ENCODE peak calls at places on chromosomes 5 and 9, in nine cellular contexts. G, K, V, O, T, Z, X, N and P are unnamed samples.

GRCh38 chr5:150612405-150612804 is 28.1 kb upstream of the SYNPO start:
- DNase-seq in G (no peak), K (no peak), V (no peak), O (peak; percentile 68), T (no peak), Z (no peak), X (no peak), N (no peak), P (no peak)

GRCh38 chr5:160356550-160357347 is 13.7 kb downstream of the C1QTNF2 start:
- DNase-seq in G (no peak), K (no peak), V (no peak), O (no peak), T (no peak), Z (no peak), X (no peak), N (no peak), P (no peak)

GRCh38 chr9:93467462-93467861 is 14.1 kb upstream of the FAM120AOS start:
- DNase-seq in G (no peak), K (no peak), V (no peak), O (no peak), T (no peak), Z (no peak), X (no peak), N (peak; percentile 56), P (no peak)

GRCh38 chr9:118129541-118129940 is 425.3 kb downstream of the TLR4 start:
- DNase-seq in G (no peak), K (no peak), V (no peak), O (no peak), T (no peak), Z (no peak), X (no peak), N (no peak), P (no peak)

GRCh38 chr5:13249854-13250253 is 694.6 kb downstream of the DNAH5 start:
- DNase-seq in G (no peak), K (no peak), V (no peak), O (no peak), T (no peak), Z (no peak), X (no peak), N (no peak), P (no peak)

GRCh38 chr5:74155501-74155900 is 485.0 kb downstream of the ENC1 start:
- DNase-seq in G (no peak), K (no peak), V (no peak), O (no peak), T (no peak), Z (no peak), X (no peak), N (no peak), P (no peak)

GRCh38 chr5:103177543-103177942 is 57.4 kb downstream of the PPIP5K2 start:
- DNase-seq in G (no peak), K (no peak), V (no peak), O (no peak), T (no peak), Z (no peak), X (no peak), N (no peak), P (no peak)

GRCh38 chr9:95138474-95138873 is 179.0 kb downstream of the FANCC start:
- DNase-seq in G (no peak), K (no peak), V (peak; percentile 72), O (no peak), T (no peak), Z (no peak), X (no peak), N (no peak), P (no peak)

GRCh38 chr9:108057421-108058136 is 568.0 kb upstream of the KLF4 start:
- DNase-seq in G (no peak), K (peak; percentile 42), V (peak; percentile 54), O (no peak), T (peak; percentile 89), Z (peak; percentile 62), X (no peak), N (no peak), P (no peak)

GRCh38 chr5:143605403-143606005 is 202.0 kb upstream of the NR3C1 start:
- DNase-seq in G (peak; percentile 49), K (no peak), V (peak; percentile 55), O (no peak), T (no peak), Z (no peak), X (peak; percentile 20), N (no peak), P (no peak)

GRCh38 chr9:130518943-130519772 is 60.2 kb upstream of the FUBP3 start:
- DNase-seq in G (no peak), K (no peak), V (no peak), O (no peak), T (no peak), Z (no peak), X (no peak), N (no peak), P (no peak)

GRCh38 chr5:1390333-1390732 is 45.4 kb upstream of the CLPTM1L start:
- DNase-seq in G (no peak), K (no peak), V (no peak), O (no peak), T (no peak), Z (no peak), X (no peak), N (no peak), P (no peak)

GRCh38 chr9:107283621-107284616 is 840 bp downstream of the RAD23B start:
- DNase-seq in G (peak; percentile 44), K (peak; percentile 65), V (peak; percentile 82), O (peak; percentile 81), T (peak; percentile 84), Z (peak; percentile 62), X (peak; percentile 84), N (peak; percentile 76), P (peak; percentile 21)

GRCh38 chr9:995776-996175 is 19.3 kb downstream of the DMRT3 start:
- DNase-seq in G (no peak), K (no peak), V (no peak), O (no peak), T (peak; percentile 18), Z (no peak), X (no peak), N (no peak), P (no peak)

GRCh38 chr9:100452894-100453293 is 20.1 kb upstream of the TMEFF1 start:
- DNase-seq in G (no peak), K (no peak), V (no peak), O (no peak), T (no peak), Z (no peak), X (no peak), N (no peak), P (no peak)

GRCh38 chr9:100448266-100448665 is 21.3 kb downstream of the MSANTD3 start:
- DNase-seq in G (no peak), K (no peak), V (no peak), O (no peak), T (no peak), Z (no peak), X (no peak), N (no peak), P (no peak)

GRCh38 chr9:100445903-100446549 is 19.1 kb downstream of the MSANTD3 start:
- DNase-seq in G (no peak), K (no peak), V (no peak), O (no peak), T (no peak), Z (no peak), X (no peak), N (no peak), P (no peak)

GRCh38 chr9:100445161-100445902 is 18.4 kb downstream of the MSANTD3 start:
- DNase-seq in G (no peak), K (no peak), V (no peak), O (no peak), T (no peak), Z (no peak), X (no peak), N (no peak), P (no peak)

GRCh38 chr9:100449420-100449819 is 22.5 kb downstream of the MSANTD3 start:
- DNase-seq in G (no peak), K (no peak), V (no peak), O (no peak), T (no peak), Z (no peak), X (no peak), N (no peak), P (no peak)
- TF ChIP-seq POLR2A in G (no peak), K (no peak), V (no peak), O (no peak), T (no peak), Z (no peak), X (no peak), N (no peak), P (no peak)

DNA sequence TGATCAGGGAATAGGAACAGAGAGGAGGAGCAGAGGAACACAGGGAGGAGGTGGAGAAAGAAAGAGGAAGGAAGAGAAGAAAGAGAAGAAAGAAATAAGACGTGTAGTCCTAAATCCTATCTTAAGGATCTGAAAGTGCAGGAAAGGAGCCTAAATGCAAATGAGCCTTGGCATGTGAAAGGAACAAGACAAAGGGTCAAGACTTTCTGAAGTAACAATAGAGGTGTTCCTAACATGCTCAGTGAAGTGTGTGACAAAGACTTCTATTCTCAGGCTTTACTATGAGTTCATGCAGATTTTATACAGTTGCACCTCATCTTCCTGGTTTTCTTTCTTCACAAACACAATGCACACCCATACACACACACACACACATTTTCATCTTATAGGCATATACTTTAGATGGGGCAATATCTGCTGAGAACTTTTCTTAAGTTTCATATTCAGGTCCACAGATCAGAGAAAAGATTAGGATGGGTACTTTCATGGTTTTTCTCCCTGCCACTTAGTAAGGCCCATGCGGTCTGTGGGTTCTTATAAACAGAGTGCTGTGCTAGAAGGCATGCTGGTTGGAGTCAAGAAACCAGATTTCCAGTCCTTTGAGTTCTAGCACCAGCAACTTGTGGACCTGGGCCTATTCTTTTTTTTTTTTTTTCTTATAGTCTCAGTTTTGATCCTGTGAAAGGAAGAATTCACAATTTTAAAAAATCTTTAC is 512.3 kb upstream of the TNC start:
- DNase-seq in G (no peak), K (no peak), V (no peak), O (no peak), T (no peak), Z (no peak), X (no peak), N (no peak), P (no peak)
- TF ChIP-seq POLR2A in G (no peak), K (no peak), V (no peak), O (no peak), T (no peak), Z (no peak), X (no peak), N (no peak), P (no peak)

DNA sequence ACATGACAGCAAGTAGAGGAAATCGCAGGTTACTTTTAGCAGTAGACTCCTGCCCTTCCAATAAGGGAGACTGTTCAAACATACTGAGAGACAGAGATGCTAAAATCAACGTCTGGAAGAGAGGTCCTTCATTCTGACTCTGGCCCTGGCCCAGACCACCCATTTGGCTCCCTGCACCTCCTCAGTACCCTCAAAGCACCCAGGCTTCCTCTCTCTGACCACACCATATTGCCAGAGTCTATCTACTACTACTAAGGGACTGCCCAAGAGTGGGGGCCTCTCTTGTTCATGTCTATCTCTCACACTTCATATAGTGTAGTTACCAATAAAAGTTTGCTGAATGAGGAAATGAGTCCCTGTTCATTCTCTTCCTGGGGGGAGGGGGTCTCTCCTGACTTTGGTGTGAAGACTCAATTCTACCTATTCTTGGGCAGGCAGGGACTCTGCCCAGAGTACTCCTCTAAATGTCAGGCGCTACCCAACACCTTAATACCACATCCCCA is 8.5 kb downstream of the B4GALT1 start:
- DNase-seq in G (no peak), K (no peak), V (no peak), O (no peak), T (no peak), Z (no peak), X (no peak), N (no peak), P (no peak)
- TF ChIP-seq POLR2A in G (no peak), K (no peak), V (no peak), O (no peak), T (no peak), Z (no peak), X (no peak), N (no peak), P (no peak)

GRCh38 chr5:43041669-43042175 is 1.6 kb upstream of the ANXA2R start:
- DNase-seq in G (no peak), K (no peak), V (peak; percentile 79), O (peak; percentile 71), T (peak; percentile 80), Z (peak; percentile 52), X (peak; percentile 71), N (peak; percentile 58), P (no peak)
- TF ChIP-seq POLR2A in G (peak; percentile 19), K (no peak), V (no peak), O (no peak), T (no peak), Z (peak; percentile 0), X (no peak), N (no peak), P (no peak)